ENCODE peak calls at places on chromosomes 11 and 22, in seven cellular contexts. One of them, this sample, is unnamed.
A peak's percentile ranks its signal among the peaks of the same experiment; 100 is the strongest.

GRCh38 chr22:37242395-37242918 is 1.6 kb downstream of the RAC2 start:
- DNase-seq in WTC11: no peak
- DNase-seq in chondrocyte: peak; percentile 68
- DNase-seq in sigmoid colon: peak; percentile 73
- DNase-seq in posterior cingulate gyrus: no peak
- DNase-seq in NCI-H2081: no peak
- DNase-seq in EL: peak; percentile 61
- DNase-seq in this sample: no peak

GRCh38 chr11:115760528-115760837 is 256.3 kb upstream of the CADM1 start:
- DNase-seq in EL: no peak
- DNase-seq in posterior cingulate gyrus: no peak
- DNase-seq in sigmoid colon: peak; percentile 65
- DNase-seq in WTC11: no peak
- DNase-seq in NCI-H2081: no peak
- DNase-seq in chondrocyte: no peak
- DNase-seq in this sample: no peak

GRCh38 chr11:7098235-7098832 is 9.5 kb downstream of the RBMXL2 start:
- DNase-seq in posterior cingulate gyrus: no peak
- DNase-seq in NCI-H2081: peak; percentile 51
- DNase-seq in sigmoid colon: no peak
- DNase-seq in EL: peak; percentile 52
- DNase-seq in WTC11: no peak
- DNase-seq in chondrocyte: no peak
- DNase-seq in this sample: peak; percentile 27

GRCh38 chr11:114075891-114076441 is 16.5 kb downstream of the ZBTB16 start:
- DNase-seq in EL: peak; percentile 28
- DNase-seq in WTC11: peak; percentile 69
- DNase-seq in chondrocyte: no peak
- DNase-seq in posterior cingulate gyrus: peak; percentile 83
- DNase-seq in NCI-H2081: no peak
- DNase-seq in sigmoid colon: peak; percentile 77
- DNase-seq in this sample: no peak

GRCh38 chr22:48896766-48897637 is 930.7 kb downstream of the BRD1 start:
- DNase-seq in posterior cingulate gyrus: peak; percentile 60
- DNase-seq in EL: no peak
- DNase-seq in sigmoid colon: no peak
- DNase-seq in chondrocyte: peak; percentile 64
- DNase-seq in WTC11: no peak
- DNase-seq in NCI-H2081: no peak
- DNase-seq in this sample: no peak

GRCh38 chr11:1507381-1508140 is 21.0 kb upstream of the MOB2 start:
- DNase-seq in EL: no peak
- DNase-seq in chondrocyte: peak; percentile 86
- DNase-seq in posterior cingulate gyrus: peak; percentile 62
- DNase-seq in WTC11: no peak
- DNase-seq in sigmoid colon: no peak
- DNase-seq in NCI-H2081: no peak
- DNase-seq in this sample: no peak

GRCh38 chr11:6403539-6403938 is 13.3 kb downstream of the SMPD1 start:
- DNase-seq in WTC11: no peak
- DNase-seq in EL: no peak
- DNase-seq in NCI-H2081: no peak
- DNase-seq in posterior cingulate gyrus: no peak
- DNase-seq in sigmoid colon: no peak
- DNase-seq in chondrocyte: no peak
- DNase-seq in this sample: no peak

GRCh38 chr22:39308614-39309363 is 10.6 kb downstream of the RPL3 start:
- DNase-seq in WTC11: no peak
- DNase-seq in chondrocyte: no peak
- DNase-seq in EL: peak; percentile 98
- DNase-seq in sigmoid colon: peak; percentile 89
- DNase-seq in posterior cingulate gyrus: no peak
- DNase-seq in NCI-H2081: no peak
- DNase-seq in this sample: no peak

GRCh38 chr11:104531075-104531474 is 367.1 kb upstream of the PDGFD start:
- DNase-seq in EL: no peak
- DNase-seq in sigmoid colon: no peak
- DNase-seq in chondrocyte: no peak
- DNase-seq in posterior cingulate gyrus: no peak
- DNase-seq in WTC11: peak; percentile 14
- DNase-seq in NCI-H2081: peak; percentile 7
- DNase-seq in this sample: no peak

GRCh38 chr22:30649430-30650007 is 13.9 kb downstream of the SLC35E4 start:
- DNase-seq in EL: peak; percentile 92
- DNase-seq in WTC11: no peak
- DNase-seq in chondrocyte: no peak
- DNase-seq in posterior cingulate gyrus: no peak
- DNase-seq in NCI-H2081: no peak
- DNase-seq in sigmoid colon: no peak
- DNase-seq in this sample: no peak

GRCh38 chr11:67119577-67120391 is 721 bp downstream of the KDM2A start:
- DNase-seq in EL: peak; percentile 29
- DNase-seq in NCI-H2081: no peak
- DNase-seq in sigmoid colon: peak; percentile 63
- DNase-seq in WTC11: peak; percentile 22
- DNase-seq in chondrocyte: peak; percentile 71
- DNase-seq in posterior cingulate gyrus: peak; percentile 78
- DNase-seq in this sample: no peak

GRCh38 chr11:61061081-61061826 is 41.0 kb upstream of the CD5 start:
- DNase-seq in NCI-H2081: no peak
- DNase-seq in WTC11: no peak
- DNase-seq in sigmoid colon: peak; percentile 15
- DNase-seq in EL: peak; percentile 13
- DNase-seq in posterior cingulate gyrus: no peak
- DNase-seq in chondrocyte: peak; percentile 17
- DNase-seq in this sample: no peak

GRCh38 chr11:113593698-113594308 is 112.3 kb downstream of the TMPRSS5 start:
- DNase-seq in EL: no peak
- DNase-seq in chondrocyte: no peak
- DNase-seq in sigmoid colon: no peak
- DNase-seq in NCI-H2081: no peak
- DNase-seq in posterior cingulate gyrus: no peak
- DNase-seq in WTC11: no peak
- DNase-seq in this sample: no peak

GRCh38 chr22:50399751-50400331 is 56.7 kb downstream of the PPP6R2 start:
- DNase-seq in NCI-H2081: peak; percentile 0
- DNase-seq in EL: peak; percentile 21
- DNase-seq in chondrocyte: no peak
- DNase-seq in sigmoid colon: no peak
- DNase-seq in posterior cingulate gyrus: peak; percentile 78
- DNase-seq in WTC11: peak; percentile 74
- DNase-seq in this sample: peak; percentile 68

GRCh38 chr11:71153005-71153395 is 99.4 kb downstream of the SHANK2 start:
- DNase-seq in posterior cingulate gyrus: no peak
- DNase-seq in NCI-H2081: no peak
- DNase-seq in EL: peak; percentile 58
- DNase-seq in WTC11: peak; percentile 29
- DNase-seq in sigmoid colon: peak; percentile 53
- DNase-seq in chondrocyte: no peak
- DNase-seq in this sample: no peak

This sample was measured in substantia nigra.